ENCODE peak calls at places on chromosomes 1 and 21, in seven cellular contexts. G is GM23338, Q is choroid plexus epithelial cell, N is testis, B is dorsolateral prefrontal cortex, Z is foreskin keratinocyte, H is tibial nerve. A is an unnamed sample.
A peak's percentile ranks its signal among the peaks of the same experiment; 100 is the strongest.

GRCh38 chr21:28439246-28439645 is 553.4 kb downstream of the LTN1 start:
- DNase-seq in G (no peak), Q (no peak), N (no peak), B (no peak), Z (no peak), H (no peak), A (no peak)

GRCh38 chr1:240385551-240385950 is 226.4 kb downstream of the GREM2 start:
- DNase-seq in G (no peak), Q (no peak), N (no peak), B (no peak), Z (no peak), H (no peak), A (no peak)

GRCh38 chr1:209652873-209653401 is 712 bp upstream of the LAMB3 start:
- DNase-seq in G (peak; percentile 66), Q (peak; percentile 86), N (peak; percentile 90), B (peak; percentile 82), Z (peak; percentile 99), H (peak; percentile 57), A (no peak)

GRCh38 chr1:46735708-46736324 is 16.9 kb upstream of the EFCAB14 start:
- DNase-seq in G (peak; percentile 86), Q (peak; percentile 80), N (peak; percentile 56), B (no peak), Z (no peak), H (no peak), A (no peak)

GRCh38 chr1:178020968-178021640 is 51.2 kb upstream of the SEC16B start:
- DNase-seq in G (no peak), Q (no peak), N (no peak), B (no peak), Z (no peak), H (no peak), A (no peak)

GRCh38 chr1:62131093-62131725 is 63.4 kb upstream of the L1TD1 start:
- DNase-seq in G (peak; percentile 95), Q (peak; percentile 91), N (peak; percentile 66), B (no peak), Z (no peak), H (no peak), A (peak; percentile 49)

GRCh38 chr1:48858200-48858599 is 81.5 kb upstream of the BEND5 start:
- DNase-seq in G (no peak), Q (no peak), N (no peak), B (no peak), Z (no peak), H (no peak), A (no peak)

GRCh38 chr1:155193275-155193990 is 14.3 kb downstream of the THBS3 start:
- DNase-seq in G (peak; percentile 94), Q (peak; percentile 91), N (peak; percentile 87), B (peak; percentile 54), Z (peak; percentile 68), H (peak; percentile 81), A (peak; percentile 94)

GRCh38 chr1:41626146-41626545 is 141.7 kb upstream of the EDN2 start:
- DNase-seq in G (no peak), Q (no peak), N (peak; percentile 5), B (no peak), Z (peak; percentile 55), H (no peak), A (no peak)

GRCh38 chr1:32953495-32953894 is 11.1 kb downstream of the RNF19B start:
- DNase-seq in G (no peak), Q (peak; percentile 75), N (no peak), B (no peak), Z (peak; percentile 75), H (no peak), A (no peak)

GRCh38 chr1:45304311-45305081 is 22.2 kb upstream of the HPDL start:
- DNase-seq in G (no peak), Q (peak; percentile 39), N (peak; percentile 34), B (no peak), Z (no peak), H (no peak), A (no peak)

GRCh38 chr1:183365676-183366075 is 52.5 kb downstream of the NMNAT2 start:
- DNase-seq in G (no peak), Q (no peak), N (no peak), B (no peak), Z (no peak), H (no peak), A (no peak)

GRCh38 chr1:93015590-93015989 is 54.3 kb upstream of the DIPK1A start:
- DNase-seq in G (no peak), Q (peak; percentile 33), N (no peak), B (no peak), Z (peak; percentile 40), H (no peak), A (no peak)

GRCh38 chr1:100869996-100870395 is 24.6 kb downstream of the EXTL2 start:
- DNase-seq in G (no peak), Q (no peak), N (no peak), B (no peak), Z (no peak), H (no peak), A (no peak)

GRCh38 chr1:100862591-100862990 is 32.1 kb downstream of the EXTL2 start:
- DNase-seq in G (no peak), Q (peak; percentile 68), N (no peak), B (no peak), Z (no peak), H (no peak), A (no peak)

GRCh38 chr1:100866041-100866900 is 28.4 kb downstream of the EXTL2 start:
- DNase-seq in G (peak; percentile 29), Q (peak; percentile 86), N (no peak), B (no peak), Z (no peak), H (no peak), A (no peak)

GRCh38 chr1:100866901-100867206 is 27.8 kb downstream of the EXTL2 start:
- DNase-seq in G (no peak), Q (no peak), N (no peak), B (no peak), Z (no peak), H (no peak), A (no peak)

DNA sequence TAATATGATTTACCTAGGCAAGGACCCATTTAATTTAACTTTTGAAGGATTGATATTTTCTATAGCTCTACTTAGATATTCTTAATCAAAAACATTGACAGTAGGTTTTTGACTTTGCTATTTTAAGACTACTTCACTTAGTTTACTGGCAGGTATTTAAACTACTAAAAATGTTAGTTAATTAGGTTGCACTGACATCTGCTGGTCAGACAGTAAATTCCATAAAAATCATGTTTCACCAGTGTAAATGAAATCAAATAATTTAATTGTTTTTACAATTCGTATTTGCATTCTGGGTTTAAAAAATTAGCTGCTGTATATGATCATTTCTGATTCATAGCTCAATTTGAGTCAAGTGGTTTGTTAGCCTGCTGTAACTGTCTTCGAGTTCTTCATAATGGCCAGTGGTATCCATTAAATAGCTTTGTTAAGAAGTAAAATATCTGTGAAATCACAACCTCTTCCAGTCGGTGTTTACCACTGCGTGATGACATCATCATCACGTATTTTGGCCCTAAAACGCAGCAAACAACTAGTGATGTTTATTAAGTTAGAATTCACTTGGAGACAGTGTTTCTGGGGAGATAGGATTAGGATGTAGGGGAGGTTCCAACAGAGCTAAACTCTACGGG is 26.2 kb downstream of the EXTL2 start:
- DNase-seq in G (peak; percentile 41), Q (peak; percentile 80), N (no peak), B (no peak), Z (no peak), H (no peak), A (no peak)
- TF ChIP-seq CTCF in G (no peak), Q (peak; percentile 54), N (peak; percentile 50), B (peak; percentile 86), Z (peak; percentile 86), H (peak; percentile 72), A (peak; percentile 71)

GRCh38 chr1:221933814-221934213 is 191.9 kb upstream of the DUSP10 start:
- DNase-seq in G (no peak), Q (no peak), N (no peak), B (no peak), Z (no peak), H (no peak), A (no peak)

GRCh38 chr1:221937155-221937953 is 195.5 kb upstream of the DUSP10 start:
- DNase-seq in G (no peak), Q (no peak), N (no peak), B (no peak), Z (no peak), H (no peak), A (no peak)

GRCh38 chr1:221940631-221941030 is 198.7 kb upstream of the DUSP10 start:
- DNase-seq in G (no peak), Q (no peak), N (no peak), B (no peak), Z (no peak), H (no peak), A (no peak)

GRCh38 chr1:221944247-221944870 is 202.5 kb upstream of the DUSP10 start:
- DNase-seq in G (no peak), Q (no peak), N (no peak), B (no peak), Z (no peak), H (no peak), A (no peak)

DNA sequence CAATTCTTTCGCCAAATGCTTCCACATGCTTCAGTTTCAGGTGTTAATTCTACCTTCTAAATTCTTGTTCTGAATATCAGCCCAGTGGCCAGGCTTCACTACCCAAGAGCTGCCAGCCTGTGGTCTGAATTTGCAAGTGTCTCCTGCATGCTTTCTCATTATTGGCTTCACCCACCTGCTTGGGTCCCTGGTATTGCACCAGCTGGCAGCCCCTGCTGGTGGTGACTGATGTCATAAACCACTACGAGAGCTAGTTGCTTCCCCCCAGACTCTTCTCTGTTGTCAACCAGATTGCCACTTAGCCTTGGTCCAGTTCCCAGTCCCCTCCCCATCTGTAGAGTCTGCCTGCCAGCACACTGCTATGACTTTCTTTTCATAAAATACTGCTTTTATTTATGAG is 197.7 kb upstream of the DUSP10 start:
- DNase-seq in G (no peak), Q (no peak), N (no peak), B (no peak), Z (no peak), H (no peak), A (no peak)
- TF ChIP-seq CTCF in G (no peak), Q (no peak), N (no peak), B (no peak), Z (no peak), H (no peak), A (no peak)

GRCh38 chr1:31214316-31215082 is 25.2 kb downstream of the NKAIN1 start:
- DNase-seq in G (peak; percentile 89), Q (no peak), N (no peak), B (no peak), Z (no peak), H (no peak), A (no peak)
- TF ChIP-seq CTCF in G (peak; percentile 75), Q (peak; percentile 2), N (no peak), B (no peak), Z (no peak), H (no peak), A (no peak)

GRCh38 chr1:59880001-59880400 is 46.6 kb downstream of the CYP2J2 start:
- DNase-seq in G (no peak), Q (no peak), N (no peak), B (no peak), Z (no peak), H (no peak), A (no peak)

GRCh38 chr1:59878370-59878769 is 48.2 kb downstream of the CYP2J2 start:
- DNase-seq in G (peak; percentile 42), Q (no peak), N (no peak), B (no peak), Z (no peak), H (no peak), A (no peak)

GRCh38 chr1:59877108-59877682 is 49.4 kb downstream of the CYP2J2 start:
- DNase-seq in G (no peak), Q (no peak), N (no peak), B (no peak), Z (no peak), H (no peak), A (no peak)

GRCh38 chr1:59880735-59881134 is 45.8 kb downstream of the CYP2J2 start:
- DNase-seq in G (no peak), Q (peak; percentile 24), N (no peak), B (no peak), Z (no peak), H (no peak), A (no peak)

GRCh38 chr1:59879556-59879955 is 47.0 kb downstream of the CYP2J2 start:
- DNase-seq in G (peak; percentile 89), Q (peak; percentile 92), N (peak; percentile 66), B (peak; percentile 38), Z (no peak), H (peak; percentile 30), A (no peak)
- TF ChIP-seq CTCF in G (peak; percentile 89), Q (peak; percentile 77), N (no peak), B (peak; percentile 71), Z (peak; percentile 81), H (peak; percentile 66), A (peak; percentile 64)

A was measured in D721Med.